ENCODE peak calls at places on chromosome 13, in six cellular contexts. A, S, C, W, M and N are unnamed samples.

GRCh38 chr13:31781064-31781463 is 41.7 kb downstream of the RXFP2 start:
- DNase-seq in C (no peak), M (no peak), S (no peak), A (no peak), W (no peak), N (no peak)

GRCh38 chr13:99884913-99885312 is 86.7 kb downstream of the ZIC5 start:
- DNase-seq in C (no peak), S (no peak), A (no peak), M (no peak), W (no peak), N (no peak)

GRCh38 chr13:96130818-96131217 is 40.9 kb downstream of the HS6ST3 start:
- DNase-seq in A (no peak), S (no peak), M (no peak), C (no peak), W (no peak), N (no peak)

GRCh38 chr13:95728957-95729356 is 52.0 kb downstream of the DNAJC3 start:
- DNase-seq in C (no peak), A (no peak), W (no peak), S (no peak), M (no peak), N (no peak)

GRCh38 chr13:27170521-27171243 is 929 bp downstream of the USP12 start:
- DNase-seq in S (peak; percentile 45), A (no peak), M (peak; percentile 48), C (peak; percentile 54), W (peak; percentile 53), N (peak; percentile 34)

GRCh38 chr13:107765724-107766436 is 449.5 kb downstream of the LIG4 start:
- DNase-seq in S (no peak), C (peak; percentile 61), M (no peak), W (no peak), A (no peak), N (no peak)

GRCh38 chr13:99063178-99063577 is 85.3 kb upstream of the DOCK9 start:
- DNase-seq in M (no peak), S (no peak), C (no peak), W (no peak), A (no peak), N (no peak)

GRCh38 chr13:74111399-74111798 is 22.8 kb downstream of the KLF12 start:
- DNase-seq in M (no peak), A (no peak), C (no peak), W (no peak), S (no peak), N (no peak)

GRCh38 chr13:44470623-44471562 is 97.3 kb downstream of the SERP2 start:
- DNase-seq in W (peak; percentile 72), A (no peak), M (no peak), S (peak; percentile 6), C (no peak), N (peak; percentile 51)

GRCh38 chr13:87669379-87669978 is 1.7 kb upstream of the SLITRK5 start:
- DNase-seq in M (no peak), S (peak; percentile 9), C (peak; percentile 40), W (peak; percentile 86), A (no peak), N (peak; percentile 52)

GRCh38 chr13:51453959-51454703 is 1.3 kb upstream of the INTS6 start:
- DNase-seq in C (peak; percentile 14), S (peak; percentile 8), M (peak; percentile 33), A (no peak), W (no peak), N (peak; percentile 53)

GRCh38 chr13:107612376-107612775 is 603.0 kb downstream of the LIG4 start:
- DNase-seq in M (no peak), A (no peak), S (no peak), C (no peak), W (no peak), N (no peak)

GRCh38 chr13:74102691-74103090 is 31.5 kb downstream of the KLF12 start:
- DNase-seq in A (no peak), S (no peak), M (no peak), C (no peak), W (no peak), N (no peak)

GRCh38 chr13:30585748-30586262 is 31.9 kb upstream of the USPL1 start:
- DNase-seq in A (no peak), S (no peak), M (no peak), W (no peak), C (no peak), N (no peak)

GRCh38 chr13:25249001-25249543 is 38.2 kb downstream of the MTMR6 start:
- DNase-seq in M (no peak), A (no peak), W (peak; percentile 51), C (no peak), S (no peak), N (peak; percentile 96)

GRCh38 chr13:48585456-48585840 is 52.6 kb upstream of the RCBTB2 start:
- DNase-seq in W (no peak), S (no peak), C (no peak), M (peak; percentile 45), A (no peak), N (peak; percentile 97)

GRCh38 chr13:94327318-94327717 is 152.2 kb downstream of the DCT start:
- DNase-seq in M (no peak), W (no peak), S (no peak), A (no peak), C (no peak), N (no peak)

GRCh38 chr13:113981201-113981605 is 7.3 kb upstream of the C13orf46 start:
- DNase-seq in A (no peak), S (no peak), M (no peak), W (no peak), C (no peak), N (no peak)

GRCh38 chr13:30868806-30869470 is 37.1 kb upstream of the MEDAG start:
- DNase-seq in S (no peak), M (no peak), C (no peak), W (no peak), A (no peak), N (no peak)

GRCh38 chr13:50990540-50991506 is 81.2 kb downstream of the RNASEH2B start:
- DNase-seq in W (no peak), S (no peak), M (peak; percentile 43), C (peak; percentile 22), A (no peak), N (peak; percentile 13)